ENCODE peak calls at places on chromosomes 13 and 19, in nine cellular contexts. F, N, W, Q, Y, U, I, B and R are unnamed samples.

GRCh38 chr19:6529937-6530384 is 865 bp upstream of the TNFSF9 start:
- DNase-seq in F (no peak), N (no peak), W (no peak), Q (no peak), Y (no peak), U (no peak), I (no peak), B (no peak), R (no peak)

GRCh38 chr19:11092181-11092538 is 2.9 kb downstream of the LDLR start:
- DNase-seq in F (no peak), N (no peak), W (no peak), Q (no peak), Y (no peak), U (no peak), I (no peak), B (no peak), R (no peak)

GRCh38 chr13:41645313-41645712 is 188.0 kb downstream of the RGCC start:
- DNase-seq in F (no peak), N (peak; percentile 53), W (no peak), Q (no peak), Y (no peak), U (no peak), I (peak; percentile 39), B (no peak), R (no peak)

GRCh38 chr13:101773062-101773461 is 320.6 kb downstream of the ITGBL1 start:
- DNase-seq in F (no peak), N (no peak), W (no peak), Q (no peak), Y (no peak), U (peak; percentile 8), I (no peak), B (no peak), R (no peak)

GRCh38 chr19:16342002-16342715 is 17.5 kb downstream of the KLF2 start:
- DNase-seq in F (no peak), N (peak; percentile 66), W (peak; percentile 39), Q (peak; percentile 52), Y (no peak), U (no peak), I (no peak), B (no peak), R (no peak)

GRCh38 chr13:101140087-101140770 is 276.1 kb downstream of the NALCN start:
- DNase-seq in F (no peak), N (no peak), W (no peak), Q (no peak), Y (no peak), U (no peak), I (no peak), B (no peak), R (no peak)

GRCh38 chr13:59447031-59447430 is 716.7 kb downstream of the DIAPH3 start:
- DNase-seq in F (no peak), N (no peak), W (no peak), Q (no peak), Y (no peak), U (peak; percentile 39), I (no peak), B (no peak), R (no peak)

GRCh38 chr19:12748489-12748888 is 3.1 kb upstream of the BEST2 start:
- DNase-seq in F (no peak), N (no peak), W (no peak), Q (no peak), Y (no peak), U (peak; percentile 30), I (no peak), B (no peak), R (peak; percentile 47)

GRCh38 chr19:50314724-50315700 is 14.2 kb downstream of the KCNC3 start:
- DNase-seq in F (no peak), N (no peak), W (no peak), Q (no peak), Y (peak; percentile 12), U (no peak), I (no peak), B (no peak), R (peak; percentile 62)

GRCh38 chr19:55471266-55471665 is 5.2 kb upstream of the ZNF628 start:
- DNase-seq in F (no peak), N (peak; percentile 29), W (no peak), Q (no peak), Y (no peak), U (no peak), I (no peak), B (no peak), R (no peak)

GRCh38 chr13:26929971-26930730 is 169.6 kb upstream of the GPR12 start:
- DNase-seq in F (peak; percentile 28), N (peak; percentile 82), W (peak; percentile 62), Q (peak; percentile 59), Y (peak; percentile 41), U (peak; percentile 86), I (peak; percentile 70), B (peak; percentile 71), R (peak; percentile 87)

DNA sequence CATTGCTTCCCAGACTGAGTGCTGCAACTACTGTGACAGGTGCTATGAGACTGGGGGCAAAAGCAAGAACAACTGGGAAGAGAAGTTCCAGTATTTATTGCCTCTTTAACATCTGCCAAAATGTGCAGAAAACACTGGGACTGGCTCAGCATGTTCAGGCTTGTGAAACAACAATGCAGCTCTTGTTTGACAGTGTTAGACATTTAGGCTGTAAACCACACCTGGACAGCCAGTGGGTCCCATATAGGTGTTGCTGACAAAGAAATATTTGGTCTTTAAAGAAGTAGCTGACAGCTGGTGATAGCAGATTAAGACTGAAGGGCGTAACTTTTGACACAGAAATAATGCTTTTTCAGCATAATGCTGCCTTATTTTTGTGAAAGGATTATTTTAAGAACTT is 88.1 kb downstream of the STOML3 start:
- DNase-seq in F (no peak), N (no peak), W (no peak), Q (no peak), Y (no peak), U (no peak), I (no peak), B (no peak), R (no peak)
- H3K27ac ChIP-seq in F (no peak overlapping the region), N (no peak overlapping the region), W (no peak overlapping the region), Q (no peak overlapping the region), Y (no peak overlapping the region), U (no peak overlapping the region), I (no peak overlapping the region), B (no peak overlapping the region), R (no peak overlapping the region)

GRCh38 chr13:79455331-79455730 is 25.6 kb upstream of the NDFIP2 start:
- DNase-seq in F (no peak), N (no peak), W (no peak), Q (no peak), Y (no peak), U (peak; percentile 75), I (no peak), B (no peak), R (no peak)

GRCh38 chr13:79447741-79448140 is 33.2 kb upstream of the NDFIP2 start:
- DNase-seq in F (no peak), N (no peak), W (no peak), Q (no peak), Y (no peak), U (peak; percentile 74), I (no peak), B (no peak), R (peak; percentile 25)

GRCh38 chr13:79448413-79448812 is 32.5 kb upstream of the NDFIP2 start:
- DNase-seq in F (no peak), N (no peak), W (no peak), Q (no peak), Y (no peak), U (peak; percentile 32), I (no peak), B (no peak), R (no peak)

GRCh38 chr13:79450110-79450509 is 30.8 kb upstream of the NDFIP2 start:
- DNase-seq in F (no peak), N (no peak), W (no peak), Q (no peak), Y (no peak), U (no peak), I (no peak), B (no peak), R (no peak)

DNA sequence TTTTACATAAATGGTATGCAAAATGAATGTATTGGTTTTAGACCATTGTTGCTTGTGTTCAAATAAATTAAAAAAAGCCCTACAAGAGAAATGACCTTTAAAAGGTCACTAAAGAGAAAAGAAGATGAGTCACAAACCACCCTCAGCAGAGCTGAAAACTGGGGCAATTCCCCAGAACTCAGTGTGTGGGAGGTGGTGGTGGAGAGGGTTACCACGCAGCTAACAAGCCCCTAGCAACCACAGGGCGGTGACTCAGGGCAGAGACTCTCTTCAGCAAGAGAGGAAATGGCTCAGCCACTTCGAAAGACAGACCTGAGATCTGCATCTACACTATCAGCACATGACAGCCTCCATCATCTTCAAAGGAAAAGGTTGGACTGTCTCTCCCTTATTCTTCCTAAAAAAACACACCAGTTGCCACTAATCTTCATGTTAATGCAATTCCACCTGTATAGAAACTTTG is 29.4 kb upstream of the NDFIP2 start:
- DNase-seq in F (no peak), N (no peak), W (no peak), Q (peak; percentile 37), Y (no peak), U (peak; percentile 83), I (no peak), B (no peak), R (no peak)
- H3K4me3 ChIP-seq in F (no peak overlapping the region), N (no peak overlapping the region), W (no peak overlapping the region), Q (no peak overlapping the region), Y (no peak overlapping the region), U (no peak overlapping the region), I (no peak overlapping the region), B (no peak overlapping the region), R (no peak overlapping the region)

GRCh38 chr13:113448885-113449692 is 4.2 kb downstream of the ADPRHL1 start:
- DNase-seq in F (peak; percentile 62), N (no peak), W (no peak), Q (peak; percentile 7), Y (peak; percentile 81), U (no peak), I (peak; percentile 77), B (no peak), R (no peak)
- H3K27ac ChIP-seq in F (peak overlapping the region; percentile 96), N (peak overlapping the region; percentile 63), W (peak overlapping the region; percentile 89), Q (no peak overlapping the region), Y (peak overlapping the region; percentile 95), U (no peak overlapping the region), I (peak overlapping the region; percentile 51), B (no peak overlapping the region), R (no peak overlapping the region)

GRCh38 chr19:44775676-44776240 is 1.9 kb upstream of the CBLC start:
- DNase-seq in F (no peak), N (peak; percentile 0), W (no peak), Q (no peak), Y (no peak), U (no peak), I (no peak), B (no peak), R (no peak)

GRCh38 chr19:44777715-44778347 is at the start of gene CBLC:
- DNase-seq in F (no peak), N (peak; percentile 51), W (no peak), Q (no peak), Y (peak; percentile 90), U (peak; percentile 96), I (peak; percentile 67), B (peak; percentile 88), R (peak; percentile 89)

GRCh38 chr19:44782729-44783128 is 5.0 kb downstream of the CBLC start:
- DNase-seq in F (no peak), N (peak; percentile 5), W (no peak), Q (no peak), Y (no peak), U (peak; percentile 36), I (no peak), B (no peak), R (no peak)

GRCh38 chr19:44776402-44777096 is 1.1 kb upstream of the CBLC start:
- DNase-seq in F (no peak), N (peak; percentile 46), W (no peak), Q (no peak), Y (no peak), U (no peak), I (no peak), B (no peak), R (no peak)

GRCh38 chr19:44779150-44779549 is 1.5 kb downstream of the CBLC start:
- DNase-seq in F (no peak), N (peak; percentile 15), W (no peak), Q (no peak), Y (no peak), U (no peak), I (no peak), B (no peak), R (no peak)
- H3K4me3 ChIP-seq in F (no peak overlapping the region), N (no peak overlapping the region), W (no peak overlapping the region), Q (no peak overlapping the region), Y (no peak overlapping the region), U (no peak overlapping the region), I (no peak overlapping the region), B (no peak overlapping the region), R (no peak overlapping the region)